ENCODE peak calls at places on chromosome 3, in seven cellular contexts. R is left ventricle myocardium inferior; G is adrenal gland; O is GM23338; D is RWPE1; P is CD4-positive, alpha-beta T cell; Y is OCI-LY7. X is an unnamed sample.
A peak's percentile ranks its signal among the peaks of the same experiment; 100 is the strongest.

GRCh38 chr3:99625237-99625622 is 13.2 kb upstream of the COL8A1 start:
- DNase-seq in R (no peak), G (no peak), O (peak; percentile 31), D (no peak), P (no peak), Y (no peak), X (no peak)

GRCh38 chr3:72446406-72447058 is 401.7 kb downstream of the SHQ1 start:
- DNase-seq in R (no peak), G (no peak), O (peak; percentile 55), D (peak; percentile 20), P (peak; percentile 25), Y (peak; percentile 56), X (no peak)

GRCh38 chr3:69388241-69388640 is 2.4 kb upstream of the FRMD4B start:
- DNase-seq in R (no peak), G (no peak), O (peak; percentile 35), D (no peak), P (no peak), Y (no peak), X (no peak)

GRCh38 chr3:149592758-149593240 is 65.0 kb downstream of the WWTR1 start:
- DNase-seq in R (peak; percentile 31), G (peak; percentile 67), O (no peak), D (no peak), P (no peak), Y (no peak), X (no peak)

GRCh38 chr3:138933068-138933668 is 13.8 kb downstream of the FOXL2 start:
- DNase-seq in R (no peak), G (no peak), O (peak; percentile 45), D (no peak), P (no peak), Y (no peak), X (no peak)

GRCh38 chr3:193847402-193847801 is 254.4 kb downstream of the OPA1 start:
- DNase-seq in R (no peak), G (no peak), O (no peak), D (no peak), P (no peak), Y (no peak), X (no peak)

GRCh38 chr3:142445816-142446254 is 2.0 kb downstream of the XRN1 start:
- DNase-seq in R (no peak), G (no peak), O (no peak), D (no peak), P (no peak), Y (peak; percentile 3), X (no peak)

GRCh38 chr3:49620728-49621127 is 53.4 kb upstream of the APEH start:
- DNase-seq in R (no peak), G (no peak), O (no peak), D (no peak), P (no peak), Y (no peak), X (no peak)

GRCh38 chr3:53255775-53256703 is at the start of gene TKT:
- DNase-seq in R (peak; percentile 91), G (peak; percentile 85), O (peak; percentile 89), D (peak; percentile 94), P (peak; percentile 76), Y (peak; percentile 90), X (no peak)

GRCh38 chr3:124599779-124600693 is 130.2 kb upstream of the UMPS start:
- DNase-seq in R (no peak), G (peak; percentile 32), O (no peak), D (no peak), P (no peak), Y (no peak), X (no peak)

GRCh38 chr3:11254876-11255275 is 17.3 kb upstream of the ATG7 start:
- DNase-seq in R (no peak), G (no peak), O (no peak), D (no peak), P (no peak), Y (no peak), X (peak; percentile 82)

GRCh38 chr3:11251807-11252176 is 20.4 kb upstream of the ATG7 start:
- DNase-seq in R (no peak), G (no peak), O (no peak), D (no peak), P (no peak), Y (no peak), X (no peak)

GRCh38 chr3:11247362-11247761 is 24.8 kb upstream of the ATG7 start:
- DNase-seq in R (no peak), G (no peak), O (no peak), D (no peak), P (no peak), Y (no peak), X (no peak)

GRCh38 chr3:11248596-11248995 is 23.6 kb upstream of the ATG7 start:
- DNase-seq in R (no peak), G (no peak), O (no peak), D (no peak), P (no peak), Y (no peak), X (no peak)

GRCh38 chr3:11250902-11251806 is 21.0 kb upstream of the ATG7 start:
- DNase-seq in R (no peak), G (no peak), O (no peak), D (no peak), P (no peak), Y (no peak), X (no peak)
- H3K27ac ChIP-seq in R (no peak overlapping the region), G (no peak overlapping the region), O (no peak overlapping the region), D (no peak overlapping the region), P (peak overlapping the region; percentile 3), Y (no peak overlapping the region), X (peak overlapping the region; percentile 49)

GRCh38 chr3:186953011-186953487 is 22.7 kb downstream of the ST6GAL1 start:
- DNase-seq in R (no peak), G (no peak), O (no peak), D (no peak), P (no peak), Y (no peak), X (no peak)
- H3K27ac ChIP-seq in R (peak overlapping the region; percentile 80), G (peak overlapping the region; percentile 15), O (no peak overlapping the region), D (no peak overlapping the region), P (no peak overlapping the region), Y (no peak overlapping the region), X (peak overlapping the region; percentile 3)

GRCh38 chr3:120563356-120564022 is 32.6 kb upstream of the NDUFB4 start:
- DNase-seq in R (no peak), G (no peak), O (no peak), D (no peak), P (no peak), Y (no peak), X (no peak)

GRCh38 chr3:120558784-120559227 is 37.3 kb upstream of the NDUFB4 start:
- DNase-seq in R (peak; percentile 88), G (peak; percentile 96), O (peak; percentile 97), D (peak; percentile 78), P (peak; percentile 83), Y (peak; percentile 84), X (peak; percentile 22)

GRCh38 chr3:120559228-120560061 is 36.7 kb upstream of the NDUFB4 start:
- DNase-seq in R (peak; percentile 54), G (peak; percentile 83), O (peak; percentile 80), D (peak; percentile 45), P (no peak), Y (no peak), X (no peak)

GRCh38 chr3:120561251-120562045 is 34.7 kb upstream of the NDUFB4 start:
- DNase-seq in R (peak; percentile 66), G (peak; percentile 90), O (peak; percentile 88), D (peak; percentile 45), P (peak; percentile 67), Y (peak; percentile 68), X (no peak)

DNA sequence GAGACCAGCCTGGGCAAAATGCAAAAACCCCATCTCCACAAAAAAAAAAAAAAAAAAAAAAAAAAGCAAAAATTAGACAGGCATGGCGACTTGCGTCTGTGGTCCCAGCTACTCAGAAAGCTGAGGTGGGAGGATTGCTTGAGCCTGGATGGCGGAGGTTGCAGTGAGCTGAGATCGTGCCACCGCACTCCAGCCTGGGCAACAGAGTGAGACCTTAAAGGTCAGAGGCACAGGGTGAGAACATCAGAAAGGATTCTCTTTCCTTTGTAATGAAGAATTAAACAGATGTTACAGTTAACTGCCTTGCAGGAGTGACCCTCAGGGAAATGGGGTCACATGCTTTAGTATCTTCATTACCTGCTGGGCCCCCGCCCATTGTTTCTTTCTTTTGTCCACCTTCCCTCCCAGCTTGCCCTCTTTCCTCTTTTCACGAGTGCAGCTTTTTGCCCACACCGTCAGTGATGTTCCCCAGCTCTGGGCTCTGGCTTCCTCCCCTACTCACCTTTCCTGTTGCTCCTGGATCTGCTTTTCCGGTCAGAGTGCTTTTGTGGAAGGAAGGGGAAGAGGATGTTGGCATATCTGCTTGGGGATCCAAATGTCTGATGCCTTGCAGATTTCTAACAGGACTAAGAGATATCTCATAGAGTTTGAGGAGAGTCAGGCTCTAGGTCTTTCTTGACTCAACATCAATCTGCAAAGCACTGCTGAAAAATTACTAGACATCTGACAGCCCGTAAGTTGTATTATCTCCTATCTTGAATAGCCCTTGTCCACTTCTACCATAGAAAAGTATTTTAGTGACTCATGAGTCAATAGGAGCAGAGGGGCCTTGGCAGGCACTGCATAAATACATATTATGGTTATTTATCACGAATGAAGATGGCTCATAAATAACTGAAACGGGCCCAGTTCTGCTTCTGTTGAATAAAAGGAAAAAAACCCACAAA is 35.6 kb upstream of the NDUFB4 start:
- DNase-seq in R (no peak), G (no peak), O (peak; percentile 67), D (no peak), P (no peak), Y (no peak), X (no peak)
- H3K27ac ChIP-seq in R (peak overlapping the region; percentile 94), G (peak overlapping the region; percentile 95), O (peak overlapping the region; percentile 23), D (no peak overlapping the region), P (no peak overlapping the region), Y (no peak overlapping the region), X (no peak overlapping the region)

DNA sequence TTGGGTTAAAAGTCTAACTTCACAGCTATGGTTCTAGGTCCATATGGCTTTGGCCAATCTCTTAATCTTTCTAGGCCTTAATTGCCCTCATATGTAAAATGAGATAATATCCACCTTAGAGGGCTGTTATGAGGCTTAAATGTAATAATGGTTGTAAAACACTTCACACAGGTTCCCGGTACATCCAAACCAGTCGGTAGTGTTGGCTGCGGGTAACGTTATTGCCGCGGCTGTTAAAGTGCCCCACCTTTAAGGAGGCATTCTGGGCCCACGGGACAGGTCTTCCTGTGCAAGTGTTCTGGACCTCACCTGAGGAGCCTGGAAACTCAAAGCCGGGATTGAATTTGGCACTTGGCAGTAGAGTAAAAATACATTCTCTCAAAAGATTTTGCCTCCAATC is 45.1 kb upstream of the TSEN2 start:
- DNase-seq in R (no peak), G (no peak), O (no peak), D (no peak), P (no peak), Y (no peak), X (no peak)
- H3K27ac ChIP-seq in R (no peak overlapping the region), G (no peak overlapping the region), O (no peak overlapping the region), D (no peak overlapping the region), P (no peak overlapping the region), Y (no peak overlapping the region), X (no peak overlapping the region)